ENCODE peak calls at places on chromosomes 16 and 17, in six cellular contexts. Z is stimulated activated CD8-positive, alpha-beta memory T cell treated with anti-CD3 and anti-CD28 coated beads, Interleukin-15, amount 100 ng/mL, for 4 hours; Y is mesothelial cell of epicardium; H is OCI-LY7; U is body of pancreas; T is amygdala. I is an unnamed sample.

GRCh38 chr16:63925221-63925620 is 1196.6 kb downstream of the CDH11 start:
- DNase-seq in Z (no peak), Y (no peak), H (no peak), U (no peak), T (no peak), I (no peak)

GRCh38 chr16:815861-816260 is 15.3 kb upstream of the GNG13 start:
- DNase-seq in Z (no peak), Y (no peak), H (no peak), U (no peak), T (no peak), I (no peak)

GRCh38 chr16:30068750-30069574 is 3.4 kb downstream of the ALDOA start:
- DNase-seq in Z (no peak), Y (no peak), H (peak), U (peak), T (no peak), I (no peak)

GRCh38 chr16:21101631-21102420 is 48.8 kb downstream of the DNAH3 start:
- DNase-seq in Z (no peak), Y (no peak), H (peak), U (no peak), T (peak), I (no peak)

GRCh38 chr16:67892899-67893790 is at the start of gene PSKH1:
- DNase-seq in Z (peak), Y (peak), H (peak), U (peak), T (peak), I (peak)

GRCh38 chr17:27997044-27997401 is 45.5 kb upstream of the NLK start:
- DNase-seq in Z (no peak), Y (no peak), H (no peak), U (no peak), T (no peak), I (no peak)

GRCh38 chr17:20289984-20290383 is 177.4 kb downstream of the LGALS9B start:
- DNase-seq in Z (no peak), Y (no peak), H (no peak), U (no peak), T (no peak), I (no peak)

GRCh38 chr16:50398336-50398735 is 29.5 kb upstream of the BRD7 start:
- DNase-seq in Z (no peak), Y (no peak), H (no peak), U (no peak), T (no peak), I (no peak)

GRCh38 chr17:57849163-57849873 is 526 bp downstream of the MRPS23 start:
- DNase-seq in Z (no peak), Y (no peak), H (no peak), U (no peak), T (no peak), I (no peak)

GRCh38 chr16:81175325-81175891 is 63.1 kb upstream of the BCO1 start:
- DNase-seq in Z (no peak), Y (no peak), H (no peak), U (no peak), T (no peak), I (no peak)

GRCh38 chr16:2769100-2769529 is 8.0 kb downstream of the ELOB start:
- DNase-seq in Z (no peak), Y (no peak), H (no peak), U (no peak), T (no peak), I (no peak)

GRCh38 chr16:13902677-13903076 is 17.3 kb upstream of the ERCC4 start:
- DNase-seq in Z (no peak), Y (no peak), H (no peak), U (no peak), T (no peak), I (no peak)

GRCh38 chr16:69838417-69838990 is 76.4 kb downstream of the WWP2 start:
- DNase-seq in Z (no peak), Y (no peak), H (no peak), U (peak), T (no peak), I (no peak)

GRCh38 chr17:37446027-37446426 is 39.3 kb downstream of the TADA2A start:
- DNase-seq in Z (no peak), Y (no peak), H (no peak), U (no peak), T (no peak), I (no peak)

GRCh38 chr17:76492250-76492988 is 8.8 kb downstream of the RHBDF2 start:
- DNase-seq in Z (no peak), Y (no peak), H (peak), U (peak), T (no peak), I (no peak)

GRCh38 chr16:57795431-57795878 is 6.8 kb downstream of the KIFC3 start:
- DNase-seq in Z (no peak), Y (no peak), H (peak), U (peak), T (peak), I (no peak)

GRCh38 chr16:1667916-1668315 is 10.2 kb upstream of the JPT2 start:
- DNase-seq in Z (no peak), Y (no peak), H (no peak), U (no peak), T (no peak), I (no peak)